ENCODE peak calls at places on chromosomes 11 and 22, in eight cellular contexts. A, M, K, E, O, D, N and G are unnamed samples.

GRCh38 chr11:47329431-47329993 is 23.0 kb downstream of the MYBPC3 start:
- DNase-seq in A (no peak), M (no peak), K (no peak), E (no peak), O (no peak), D (no peak), N (no peak), G (no peak)

GRCh38 chr11:8728566-8728965 is 46.0 kb downstream of the RPL27A start:
- DNase-seq in A (no peak), M (peak; percentile 65), K (no peak), E (peak; percentile 37), O (no peak), D (peak; percentile 16), N (no peak), G (no peak)

GRCh38 chr11:85913486-85913885 is 58.3 kb downstream of the CCDC83 start:
- DNase-seq in A (no peak), M (no peak), K (no peak), E (no peak), O (no peak), D (no peak), N (no peak), G (no peak)

GRCh38 chr22:20436309-20437252 is 1.0 kb downstream of the SCARF2 start:
- DNase-seq in A (no peak), M (peak; percentile 29), K (peak; percentile 85), E (peak; percentile 30), O (no peak), D (no peak), N (no peak), G (no peak)

GRCh38 chr11:134837166-134837886 is 425.3 kb upstream of the B3GAT1 start:
- DNase-seq in A (no peak), M (no peak), K (no peak), E (no peak), O (no peak), D (no peak), N (no peak), G (no peak)

GRCh38 chr22:31346733-31347250 is 646 bp upstream of the PATZ1 start:
- DNase-seq in A (peak; percentile 28), M (peak; percentile 61), K (peak; percentile 81), E (peak; percentile 12), O (peak; percentile 69), D (peak; percentile 62), N (no peak), G (no peak)

GRCh38 chr11:116445108-116446047 is 327.4 kb downstream of the BUD13 start:
- DNase-seq in A (no peak), M (no peak), K (peak; percentile 61), E (no peak), O (no peak), D (no peak), N (peak; percentile 44), G (no peak)

GRCh38 chr22:44340271-44341239 is 27.8 kb upstream of the SHISAL1 start:
- DNase-seq in A (no peak), M (no peak), K (no peak), E (no peak), O (no peak), D (no peak), N (no peak), G (no peak)

GRCh38 chr11:2581151-2581930 is 118.5 kb downstream of the KCNQ1OT1 start:
- DNase-seq in A (no peak), M (no peak), K (no peak), E (no peak), O (no peak), D (no peak), N (no peak), G (no peak)

GRCh38 chr11:134026655-134027343 is 42.1 kb upstream of the JAM3 start:
- DNase-seq in A (peak; percentile 9), M (no peak), K (peak; percentile 84), E (no peak), O (no peak), D (no peak), N (no peak), G (no peak)

GRCh38 chr22:25406510-25407210 is 157.8 kb upstream of the GRK3 start:
- DNase-seq in A (no peak), M (no peak), K (peak; percentile 14), E (no peak), O (no peak), D (no peak), N (no peak), G (no peak)

GRCh38 chr22:38481162-38481870 is 13.4 kb downstream of the KDELR3 start:
- DNase-seq in A (no peak), M (peak; percentile 59), K (no peak), E (no peak), O (no peak), D (no peak), N (no peak), G (no peak)

GRCh38 chr11:114296190-114296978 is at the start of gene NNMT:
- DNase-seq in A (peak; percentile 89), M (peak; percentile 98), K (no peak), E (no peak), O (no peak), D (peak; percentile 60), N (no peak), G (no peak)

GRCh38 chr11:29507381-29507780 is 509.4 kb downstream of the KCNA4 start:
- DNase-seq in A (no peak), M (no peak), K (no peak), E (no peak), O (no peak), D (no peak), N (no peak), G (no peak)

GRCh38 chr22:32327066-32327465 is 30.6 kb upstream of the RFPL3 start:
- DNase-seq in A (peak; percentile 9), M (no peak), K (no peak), E (no peak), O (no peak), D (peak; percentile 14), N (no peak), G (no peak)

DNA sequence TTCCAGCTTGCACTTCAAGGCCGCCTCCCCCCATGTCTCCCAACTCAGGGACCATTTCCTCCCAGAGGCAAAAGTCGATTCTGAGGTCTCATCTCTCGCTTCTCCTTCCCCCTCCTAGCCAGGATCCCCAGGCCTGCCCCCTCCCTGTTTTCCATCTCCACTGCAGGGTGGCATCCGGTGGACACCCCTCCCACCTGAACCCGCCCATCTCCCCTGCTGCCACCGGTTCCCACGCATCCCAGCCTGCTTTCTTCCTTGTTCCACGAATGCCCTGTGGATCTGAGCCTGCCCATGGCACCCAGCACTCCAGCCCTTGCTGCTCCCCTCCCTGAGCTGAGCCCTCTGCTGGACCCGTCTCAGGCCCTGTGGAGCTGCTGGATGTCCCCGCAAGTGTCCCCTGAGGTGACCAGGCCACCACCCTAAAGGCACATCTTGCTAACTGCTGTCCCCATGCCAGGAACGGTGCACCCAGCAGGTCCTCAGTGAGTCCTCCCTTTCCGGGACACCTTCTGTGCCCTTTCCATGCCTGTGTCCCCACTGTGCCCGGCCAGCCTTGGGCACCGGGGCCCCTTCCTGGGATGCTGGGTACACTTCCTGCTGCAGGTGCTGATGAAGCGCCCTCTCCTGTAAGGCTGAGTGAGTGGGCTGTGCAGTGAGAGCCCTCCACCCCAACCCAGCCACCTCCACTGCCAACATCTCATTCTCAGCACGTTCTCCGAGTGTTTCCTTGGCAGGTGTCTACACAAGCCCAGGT is 941 bp downstream of the IL17REL start:
- DNase-seq in A (no peak), M (no peak), K (no peak), E (no peak), O (no peak), D (no peak), N (no peak), G (no peak)
- TF ChIP-seq EZH2 in A (no peak), M (no peak), K (no peak), E (no peak), O (no peak), D (no peak), N (no peak), G (no peak)

DNA sequence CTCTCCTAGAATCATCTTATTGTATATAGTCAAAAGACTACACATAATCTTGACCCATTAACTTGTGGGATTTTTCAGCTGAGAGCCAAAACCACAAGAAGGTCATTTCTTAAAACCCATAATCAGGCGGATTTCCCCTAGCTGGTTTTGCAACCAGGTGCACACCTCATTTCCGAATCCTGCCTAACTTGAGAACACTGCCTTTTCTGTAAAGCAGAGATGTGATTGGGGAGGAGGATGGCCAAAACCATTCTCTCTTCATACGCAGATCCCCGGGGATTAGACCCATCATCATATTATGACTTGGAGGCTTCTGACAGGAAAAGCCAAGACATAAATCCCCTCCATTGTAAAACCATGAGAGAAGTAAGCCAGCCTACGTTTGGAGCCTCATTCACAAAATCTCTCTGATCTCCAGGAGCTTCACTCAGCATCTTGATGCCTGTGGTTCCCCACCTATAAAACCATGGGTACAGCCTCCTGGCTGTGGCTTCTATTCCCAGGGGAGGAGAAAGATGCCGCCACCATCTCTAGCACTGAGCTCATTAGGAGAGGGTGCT is 191.3 kb downstream of the KIF18A start:
- DNase-seq in A (peak; percentile 81), M (no peak), K (no peak), E (no peak), O (no peak), D (peak; percentile 26), N (no peak), G (no peak)
- H3K4me3 ChIP-seq in A (no peak overlapping the region), M (no peak overlapping the region), K (no peak overlapping the region), E (no peak overlapping the region), O (no peak overlapping the region), D (no peak overlapping the region), N (no peak overlapping the region), G (no peak overlapping the region)

DNA sequence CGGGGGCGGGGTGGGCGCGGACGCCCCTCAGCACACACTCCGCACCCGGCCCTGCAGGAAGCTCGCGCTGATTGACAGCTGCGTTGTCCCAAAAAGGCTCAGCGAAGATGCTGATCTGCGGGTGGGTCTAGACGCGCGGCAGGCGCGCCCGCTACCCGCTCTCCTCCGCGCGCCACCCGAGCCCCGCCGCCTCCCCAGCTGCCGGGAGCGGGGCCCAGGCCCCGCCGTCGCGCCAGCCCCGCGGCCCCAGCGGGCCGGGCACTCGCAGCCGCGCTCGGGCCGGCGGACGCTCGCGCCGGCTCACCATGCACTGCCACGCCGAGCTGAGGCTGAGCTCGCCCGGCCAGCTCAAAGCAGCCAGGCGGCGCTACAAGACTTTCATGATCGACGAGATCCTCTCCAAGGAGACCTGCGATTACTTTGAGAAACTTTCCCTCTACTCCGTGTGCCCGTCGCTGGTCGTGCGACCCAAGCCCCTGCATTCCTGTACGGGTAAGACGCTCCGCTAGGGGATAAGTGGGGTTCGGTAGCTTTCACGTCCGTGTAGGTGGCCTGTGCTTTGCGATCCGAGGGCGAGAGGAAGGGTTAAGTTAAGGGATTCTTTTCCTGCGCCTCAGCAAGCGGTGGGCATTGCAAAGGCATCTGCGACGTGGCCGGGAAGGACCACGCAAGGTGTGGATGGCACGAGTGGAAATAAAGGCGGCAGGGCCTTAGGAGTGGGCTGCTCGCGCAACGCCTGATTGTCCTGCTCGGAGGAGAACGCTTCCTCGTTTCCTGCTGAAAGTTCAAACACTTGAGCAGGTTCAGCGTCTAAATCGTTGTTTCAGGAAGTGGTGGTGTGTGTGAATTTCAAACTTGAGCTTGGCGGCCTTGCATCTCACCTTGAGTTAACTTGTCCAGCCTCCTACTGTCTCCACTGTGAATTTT is at the start of gene BARX2:
- DNase-seq in A (peak; percentile 64), M (peak; percentile 71), K (peak; percentile 91), E (peak; percentile 7), O (peak; percentile 78), D (peak; percentile 86), N (no peak), G (no peak)
- TF ChIP-seq EZH2 in A (peak; percentile 86), M (peak; percentile 89), K (no peak), E (no peak), O (no peak), D (no peak), N (no peak), G (peak; percentile 75)

DNA sequence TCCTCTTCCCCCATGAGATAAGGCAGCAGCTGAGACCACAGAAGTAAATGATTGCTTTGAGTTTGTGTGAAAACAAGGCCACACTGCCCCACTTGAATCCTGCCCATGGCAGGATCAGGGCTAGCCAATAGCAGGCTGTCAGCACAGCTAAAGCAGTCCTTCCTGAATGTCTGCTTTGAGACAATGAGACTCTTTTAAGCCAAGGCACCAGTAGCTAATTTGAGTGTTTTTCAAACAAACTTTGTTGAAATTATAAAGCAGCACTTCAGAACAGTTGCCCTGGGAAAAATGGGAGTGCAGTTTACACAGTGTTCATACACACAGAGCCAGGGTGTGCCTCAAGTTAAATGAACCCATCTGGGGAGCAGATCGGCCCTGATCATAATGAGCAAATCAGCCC is 103.5 kb upstream of the OR5AK2 start:
- DNase-seq in A (peak; percentile 28), M (no peak), K (peak; percentile 30), E (no peak), O (peak; percentile 15), D (peak; percentile 51), N (no peak), G (no peak)
- H3K4me3 ChIP-seq in A (no peak overlapping the region), M (no peak overlapping the region), K (no peak overlapping the region), E (no peak overlapping the region), O (no peak overlapping the region), D (no peak overlapping the region), N (no peak overlapping the region), G (no peak overlapping the region)